ENCODE peak calls at places on chromosomes 2 and 18, in five cellular contexts. Q, V, U, J and T are unnamed samples.

GRCh38 chr18:58862851-58863538 is 1.7 kb upstream of the ZNF532 start:
- DNase-seq in Q (peak; percentile 27), V (peak; percentile 57), U (peak; percentile 89), J (peak; percentile 6), T (no peak)

GRCh38 chr2:83970262-83970929 is 488.7 kb downstream of the SUCLG1 start:
- DNase-seq in Q (no peak), V (no peak), U (no peak), J (no peak), T (no peak)

GRCh38 chr2:202072226-202072625 is 829 bp upstream of the KIAA2012 start:
- DNase-seq in Q (no peak), V (peak; percentile 74), U (no peak), J (no peak), T (no peak)

GRCh38 chr2:204306667-204307066 is 238.6 kb upstream of the PARD3B start:
- DNase-seq in Q (no peak), V (no peak), U (no peak), J (no peak), T (no peak)

GRCh38 chr2:9675369-9676351 is 44.9 kb upstream of the YWHAQ start:
- DNase-seq in Q (no peak), V (peak; percentile 18), U (no peak), J (no peak), T (no peak)

GRCh38 chr2:208673631-208674030 is 267.0 kb downstream of the PTH2R start:
- DNase-seq in Q (no peak), V (no peak), U (no peak), J (no peak), T (no peak)

GRCh38 chr2:19812166-19812565 is 89.6 kb downstream of the TTC32 start:
- DNase-seq in Q (no peak), V (no peak), U (no peak), J (no peak), T (peak; percentile 31)

GRCh38 chr2:65456074-65456473 is 23.7 kb upstream of the SPRED2 start:
- DNase-seq in Q (no peak), V (no peak), U (no peak), J (no peak), T (no peak)

GRCh38 chr2:157427003-157427921 is 16.6 kb downstream of the CYTIP start:
- DNase-seq in Q (no peak), V (no peak), U (no peak), J (no peak), T (no peak)

GRCh38 chr18:68177807-68178702 is 536.9 kb downstream of the TMX3 start:
- DNase-seq in Q (peak; percentile 25), V (no peak), U (no peak), J (no peak), T (no peak)

GRCh38 chr2:188884051-188884450 is 90.1 kb upstream of the COL3A1 start:
- DNase-seq in Q (no peak), V (no peak), U (no peak), J (no peak), T (no peak)

GRCh38 chr2:117691980-117692379 is 122.5 kb upstream of the DDX18 start:
- DNase-seq in Q (no peak), V (no peak), U (peak; percentile 20), J (no peak), T (no peak)

GRCh38 chr2:56314809-56315208 is 131.0 kb downstream of the CCDC85A start:
- DNase-seq in Q (no peak), V (no peak), U (no peak), J (no peak), T (no peak)

GRCh38 chr2:201872576-201872975 is 66.2 kb downstream of the CDK15 start:
- DNase-seq in Q (no peak), V (peak; percentile 38), U (no peak), J (no peak), T (no peak)

GRCh38 chr2:236536727-236537398 is 32.8 kb upstream of the ACKR3 start:
- DNase-seq in Q (no peak), V (no peak), U (no peak), J (no peak), T (no peak)

GRCh38 chr2:171923206-171923605 is 945 bp downstream of the HAT1 start:
- DNase-seq in Q (peak; percentile 28), V (peak; percentile 6), U (no peak), J (peak; percentile 3), T (no peak)

GRCh38 chr18:26014462-26014861 is 76.0 kb downstream of the SS18 start:
- DNase-seq in Q (no peak), V (no peak), U (no peak), J (no peak), T (no peak)

GRCh38 chr2:189406612-189407011 is 34.7 kb upstream of the WDR75 start:
- DNase-seq in Q (no peak), V (no peak), U (no peak), J (no peak), T (no peak)

GRCh38 chr2:173652311-173652710 is 297.6 kb downstream of the CDCA7 start:
- DNase-seq in Q (no peak), V (no peak), U (no peak), J (peak; percentile 85), T (no peak)

GRCh38 chr2:171434671-171434980 is 600 bp downstream of the DCAF17 start:
- DNase-seq in Q (no peak), V (peak; percentile 85), U (no peak), J (no peak), T (peak; percentile 92)

GRCh38 chr2:236748385-236748784 is 178.8 kb downstream of the ACKR3 start:
- DNase-seq in Q (no peak), V (no peak), U (no peak), J (no peak), T (no peak)

GRCh38 chr2:232588680-232589585 is 38.4 kb downstream of the EIF4E2 start:
- DNase-seq in Q (peak; percentile 86), V (no peak), U (no peak), J (no peak), T (no peak)

GRCh38 chr2:222982010-222982908 is 69.7 kb upstream of the KCNE4 start:
- DNase-seq in Q (peak; percentile 56), V (peak; percentile 42), U (no peak), J (peak; percentile 65), T (peak; percentile 80)

GRCh38 chr18:79019876-79020275 is 40.3 kb downstream of the SALL3 start:
- DNase-seq in Q (no peak), V (no peak), U (no peak), J (no peak), T (no peak)

GRCh38 chr18:35581555-35582309 is at the start of gene GALNT1:
- DNase-seq in Q (no peak), V (peak; percentile 50), U (peak; percentile 90), J (no peak), T (no peak)

GRCh38 chr2:166000401-166000800 is 46.8 kb upstream of the TTC21B start:
- DNase-seq in Q (no peak), V (no peak), U (no peak), J (no peak), T (no peak)

GRCh38 chr18:13276530-13277520 is 58.3 kb downstream of the LDLRAD4 start:
- DNase-seq in Q (no peak), V (no peak), U (no peak), J (no peak), T (no peak)

GRCh38 chr18:22214731-22215528 is 45.5 kb downstream of the GATA6 start:
- DNase-seq in Q (no peak), V (no peak), U (peak; percentile 58), J (no peak), T (no peak)

GRCh38 chr2:140247451-140248205 is 1467.4 kb upstream of the NXPH2 start:
- DNase-seq in Q (no peak), V (no peak), U (no peak), J (no peak), T (no peak)

GRCh38 chr2:105771841-105772240 is 27.1 kb downstream of the NCK2 start:
- DNase-seq in Q (no peak), V (no peak), U (no peak), J (no peak), T (no peak)
- H3K4me3 ChIP-seq in Q (no peak overlapping the region), V (no peak overlapping the region), U (no peak overlapping the region), J (no peak overlapping the region), T (no peak overlapping the region)

DNA sequence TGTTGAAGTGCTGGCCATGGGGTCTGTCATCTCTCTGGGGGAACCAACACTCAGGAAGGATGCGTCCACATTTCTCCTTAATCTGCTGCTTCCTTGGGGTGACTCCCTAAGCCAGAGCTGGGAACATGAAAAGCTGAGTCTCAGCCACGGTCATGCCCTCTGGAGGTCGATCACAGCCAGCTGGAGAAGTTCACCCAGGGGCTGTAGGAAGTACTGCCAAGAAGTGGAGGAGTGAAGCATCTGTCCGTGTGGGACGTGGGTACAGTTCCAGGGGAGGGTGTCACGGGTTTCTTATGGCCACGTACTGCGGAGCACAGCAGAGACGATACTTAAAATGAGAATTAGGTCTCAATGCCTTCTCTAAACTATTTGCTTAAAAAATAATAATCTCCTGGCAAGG is 42.4 kb upstream of the IGFBP2 start:
- DNase-seq in Q (no peak), V (peak; percentile 47), U (no peak), J (no peak), T (no peak)
- TF ChIP-seq POLR2AphosphoS5 in Q (no peak), V (no peak), U (no peak), J (no peak), T (peak; percentile 54)

GRCh38 chr2:69211111-69211510 is 175.9 kb downstream of the GFPT1 start:
- DNase-seq in Q (no peak), V (no peak), U (no peak), J (no peak), T (peak; percentile 55)
- H3K4me3 ChIP-seq in Q (no peak overlapping the region), V (no peak overlapping the region), U (no peak overlapping the region), J (no peak overlapping the region), T (no peak overlapping the region)

DNA sequence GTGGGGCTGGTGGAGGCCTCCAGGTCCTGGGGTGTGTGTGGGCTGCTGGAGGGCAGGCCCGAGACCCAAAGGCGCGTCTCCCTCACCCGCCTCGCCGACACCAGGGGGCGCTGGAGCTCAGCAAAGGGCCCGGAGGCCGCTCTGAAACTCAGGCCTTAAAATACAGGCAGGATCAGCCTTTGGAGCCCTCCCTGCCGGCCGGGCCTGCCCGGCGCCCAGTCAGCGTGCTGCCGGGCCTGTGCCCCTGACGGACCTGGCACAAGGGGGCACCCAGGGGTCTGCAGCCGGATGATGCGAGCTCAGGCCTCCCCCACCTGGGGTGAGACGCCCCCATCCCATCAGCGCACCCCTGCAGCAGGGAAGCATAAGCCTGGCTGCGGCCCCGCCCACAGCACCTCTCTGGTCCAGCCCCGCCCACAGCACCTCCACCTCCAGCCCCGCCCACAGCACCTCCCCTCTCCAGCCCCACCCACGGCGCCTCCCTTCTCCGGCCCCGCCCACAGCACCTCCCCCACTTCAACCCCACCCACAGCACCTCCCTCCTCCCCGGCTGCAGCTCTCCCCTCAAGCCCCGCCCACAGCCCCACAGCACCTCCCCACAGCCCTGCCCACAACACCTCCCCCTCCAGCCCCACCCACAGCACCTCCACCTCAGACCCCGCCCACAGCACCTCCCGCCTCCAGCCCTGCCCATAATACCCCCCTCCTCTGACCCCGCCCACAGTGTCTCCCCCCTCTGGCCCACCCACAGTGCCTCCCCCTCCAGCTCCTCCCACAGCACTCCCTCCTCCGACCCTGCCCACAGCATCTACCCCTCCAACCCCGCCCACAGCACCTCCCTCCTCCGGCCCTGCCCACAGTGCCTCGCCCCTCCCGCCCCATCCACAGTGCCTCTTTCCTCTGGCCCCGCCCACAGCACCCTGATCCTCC is 92.8 kb upstream of the OTOS start:
- DNase-seq in Q (peak; percentile 92), V (peak; percentile 96), U (peak; percentile 96), J (peak; percentile 88), T (no peak)
- TF ChIP-seq POLR2AphosphoS5 in Q (no peak), V (no peak), U (no peak), J (no peak), T (no peak)

GRCh38 chr2:13616656-13617055 is 899.9 kb downstream of the TRIB2 start:
- DNase-seq in Q (no peak), V (no peak), U (no peak), J (no peak), T (no peak)
- H3K4me3 ChIP-seq in Q (no peak overlapping the region), V (no peak overlapping the region), U (no peak overlapping the region), J (no peak overlapping the region), T (no peak overlapping the region)

GRCh38 chr2:28639836-28640235 is 111.8 kb upstream of the PPP1CB start:
- DNase-seq in Q (peak; percentile 53), V (no peak), U (no peak), J (no peak), T (no peak)
- TF ChIP-seq POLR2AphosphoS5 in Q (no peak), V (no peak), U (no peak), J (no peak), T (peak; percentile 77)